ENCODE peak calls at places on chromosomes 3 and 15, in six cellular contexts. One of them, this sample, is unnamed.

GRCh38 chr3:23055733-23056376 is 147.3 kb upstream of the UBE2E2 start:
- DNase-seq in NCI-H1694: no peak
- DNase-seq in AG20443: peak
- DNase-seq in C1 segment of cervical spinal cord: no peak
- DNase-seq in Daoy: peak
- DNase-seq in NAMALWA: no peak
- DNase-seq in this sample: no peak

GRCh38 chr15:95492388-95493070 is 838.0 kb upstream of the NR2F2 start:
- DNase-seq in NCI-H1694: no peak
- DNase-seq in AG20443: no peak
- DNase-seq in C1 segment of cervical spinal cord: no peak
- DNase-seq in Daoy: no peak
- DNase-seq in NAMALWA: no peak
- DNase-seq in this sample: no peak

GRCh38 chr3:9884555-9885165 is 4.6 kb upstream of the CIDEC start:
- DNase-seq in NCI-H1694: no peak
- DNase-seq in AG20443: peak
- DNase-seq in C1 segment of cervical spinal cord: no peak
- DNase-seq in Daoy: peak
- DNase-seq in NAMALWA: no peak
- DNase-seq in this sample: no peak

GRCh38 chr15:58064119-58065010 is 1.1 kb downstream of the ALDH1A2 start:
- DNase-seq in NCI-H1694: no peak
- DNase-seq in AG20443: no peak
- DNase-seq in C1 segment of cervical spinal cord: no peak
- DNase-seq in Daoy: no peak
- DNase-seq in NAMALWA: no peak
- DNase-seq in this sample: no peak

GRCh38 chr15:50134524-50135024 is 15.5 kb upstream of the ATP8B4 start:
- DNase-seq in NCI-H1694: no peak
- DNase-seq in AG20443: peak
- DNase-seq in C1 segment of cervical spinal cord: no peak
- DNase-seq in Daoy: peak
- DNase-seq in NAMALWA: no peak
- DNase-seq in this sample: no peak

GRCh38 chr3:71345429-71346027 is 238.0 kb downstream of the FOXP1 start:
- DNase-seq in NCI-H1694: no peak
- DNase-seq in AG20443: peak
- DNase-seq in C1 segment of cervical spinal cord: no peak
- DNase-seq in Daoy: no peak
- DNase-seq in NAMALWA: no peak
- DNase-seq in this sample: no peak

GRCh38 chr3:155428558-155428957 is 135.1 kb upstream of the STRIT1 start:
- DNase-seq in NCI-H1694: no peak
- DNase-seq in AG20443: peak
- DNase-seq in C1 segment of cervical spinal cord: no peak
- DNase-seq in Daoy: no peak
- DNase-seq in NAMALWA: no peak
- DNase-seq in this sample: no peak

GRCh38 chr3:197463279-197463678 is 92.5 kb downstream of the BDH1 start:
- DNase-seq in NCI-H1694: no peak
- DNase-seq in AG20443: no peak
- DNase-seq in C1 segment of cervical spinal cord: no peak
- DNase-seq in Daoy: no peak
- DNase-seq in NAMALWA: no peak
- DNase-seq in this sample: no peak

GRCh38 chr3:101549473-101549872 is 12.2 kb upstream of the TRMT10C start:
- DNase-seq in NCI-H1694: no peak
- DNase-seq in AG20443: no peak
- DNase-seq in C1 segment of cervical spinal cord: no peak
- DNase-seq in Daoy: no peak
- DNase-seq in NAMALWA: no peak
- DNase-seq in this sample: no peak

GRCh38 chr3:16759227-16759903 is 125.4 kb upstream of the PLCL2 start:
- DNase-seq in NCI-H1694: no peak
- DNase-seq in AG20443: no peak
- DNase-seq in C1 segment of cervical spinal cord: no peak
- DNase-seq in Daoy: no peak
- DNase-seq in NAMALWA: no peak
- DNase-seq in this sample: no peak

GRCh38 chr3:189276481-189277190 is 104.9 kb downstream of the TPRG1 start:
- DNase-seq in NCI-H1694: peak
- DNase-seq in AG20443: peak
- DNase-seq in C1 segment of cervical spinal cord: no peak
- DNase-seq in Daoy: peak
- DNase-seq in NAMALWA: peak
- DNase-seq in this sample: no peak

GRCh38 chr3:158802399-158803023 is 657 bp downstream of the MFSD1 start:
- DNase-seq in NCI-H1694: no peak
- DNase-seq in AG20443: no peak
- DNase-seq in C1 segment of cervical spinal cord: no peak
- DNase-seq in Daoy: no peak
- DNase-seq in NAMALWA: peak
- DNase-seq in this sample: no peak

GRCh38 chr3:160458151-160458550 is 8.6 kb upstream of the TRIM59 start:
- DNase-seq in NCI-H1694: no peak
- DNase-seq in AG20443: no peak
- DNase-seq in C1 segment of cervical spinal cord: no peak
- DNase-seq in Daoy: no peak
- DNase-seq in NAMALWA: no peak
- DNase-seq in this sample: no peak

GRCh38 chr15:89329329-89330084 is 5.1 kb downstream of the POLG start:
- DNase-seq in NCI-H1694: no peak
- DNase-seq in AG20443: no peak
- DNase-seq in C1 segment of cervical spinal cord: no peak
- DNase-seq in Daoy: no peak
- DNase-seq in NAMALWA: no peak
- DNase-seq in this sample: no peak

GRCh38 chr3:171842864-171843511 is at the start of gene TMEM212:
- DNase-seq in NCI-H1694: no peak
- DNase-seq in AG20443: peak
- DNase-seq in C1 segment of cervical spinal cord: no peak
- DNase-seq in Daoy: peak
- DNase-seq in NAMALWA: no peak
- DNase-seq in this sample: no peak

GRCh38 chr15:39685999-39686613 is 96.5 kb downstream of the FSIP1 start:
- DNase-seq in NCI-H1694: peak
- DNase-seq in AG20443: peak
- DNase-seq in C1 segment of cervical spinal cord: no peak
- DNase-seq in Daoy: peak
- DNase-seq in NAMALWA: peak
- DNase-seq in this sample: peak

GRCh38 chr3:86708908-86709307 is 282.0 kb downstream of the VGLL3 start:
- DNase-seq in NCI-H1694: no peak
- DNase-seq in AG20443: no peak
- DNase-seq in C1 segment of cervical spinal cord: no peak
- DNase-seq in Daoy: no peak
- DNase-seq in NAMALWA: no peak
- DNase-seq in this sample: no peak

GRCh38 chr3:12934431-12934830 is 93.1 kb upstream of the RPL32 start:
- DNase-seq in NCI-H1694: no peak
- DNase-seq in AG20443: peak
- DNase-seq in C1 segment of cervical spinal cord: no peak
- DNase-seq in Daoy: peak
- DNase-seq in NAMALWA: no peak
- DNase-seq in this sample: no peak

GRCh38 chr15:94286581-94286980 is 55.2 kb downstream of the MCTP2 start:
- DNase-seq in NCI-H1694: no peak
- DNase-seq in AG20443: no peak
- DNase-seq in C1 segment of cervical spinal cord: no peak
- DNase-seq in Daoy: peak
- DNase-seq in NAMALWA: peak
- DNase-seq in this sample: no peak

GRCh38 chr3:156160653-156161052 is 40.3 kb downstream of the KCNAB1 start:
- DNase-seq in NCI-H1694: peak
- DNase-seq in AG20443: no peak
- DNase-seq in C1 segment of cervical spinal cord: no peak
- DNase-seq in Daoy: peak
- DNase-seq in NAMALWA: peak
- DNase-seq in this sample: no peak

GRCh38 chr3:57691411-57692133 is 1.3 kb downstream of the DENND6A start:
- DNase-seq in NCI-H1694: no peak
- DNase-seq in AG20443: no peak
- DNase-seq in C1 segment of cervical spinal cord: no peak
- DNase-seq in Daoy: no peak
- DNase-seq in NAMALWA: peak
- DNase-seq in this sample: no peak

GRCh38 chr3:71875461-71875947 is 90.6 kb upstream of the PROK2 start:
- DNase-seq in NCI-H1694: peak
- DNase-seq in AG20443: peak
- DNase-seq in C1 segment of cervical spinal cord: peak
- DNase-seq in Daoy: peak
- DNase-seq in NAMALWA: peak
- DNase-seq in this sample: peak

GRCh38 chr15:58447244-58448010 is 15.6 kb downstream of the LIPC start:
- DNase-seq in NCI-H1694: no peak
- DNase-seq in AG20443: peak
- DNase-seq in C1 segment of cervical spinal cord: no peak
- DNase-seq in Daoy: peak
- DNase-seq in NAMALWA: no peak
- DNase-seq in this sample: no peak

GRCh38 chr3:71512000-71512399 is 71.5 kb downstream of the FOXP1 start:
- DNase-seq in NCI-H1694: no peak
- DNase-seq in AG20443: no peak
- DNase-seq in C1 segment of cervical spinal cord: no peak
- DNase-seq in Daoy: peak
- DNase-seq in NAMALWA: peak
- DNase-seq in this sample: no peak

GRCh38 chr3:13064964-13065363 is 8.3 kb downstream of the IQSEC1 start:
- DNase-seq in NCI-H1694: no peak
- DNase-seq in AG20443: no peak
- DNase-seq in C1 segment of cervical spinal cord: no peak
- DNase-seq in Daoy: peak
- DNase-seq in NAMALWA: no peak
- DNase-seq in this sample: no peak

GRCh38 chr15:35740761-35741160 is 194.8 kb upstream of the DPH6 start:
- DNase-seq in NCI-H1694: peak
- DNase-seq in AG20443: no peak
- DNase-seq in C1 segment of cervical spinal cord: no peak
- DNase-seq in Daoy: no peak
- DNase-seq in NAMALWA: no peak
- DNase-seq in this sample: no peak

GRCh38 chr3:97988784-97989568 is 16.7 kb upstream of the RIOX2 start:
- DNase-seq in NCI-H1694: no peak
- DNase-seq in AG20443: no peak
- DNase-seq in C1 segment of cervical spinal cord: no peak
- DNase-seq in Daoy: no peak
- DNase-seq in NAMALWA: no peak
- DNase-seq in this sample: no peak

GRCh38 chr3:194275231-194275671 is 75.9 kb downstream of the CPN2 start:
- DNase-seq in NCI-H1694: no peak
- DNase-seq in AG20443: no peak
- DNase-seq in C1 segment of cervical spinal cord: no peak
- DNase-seq in Daoy: peak
- DNase-seq in NAMALWA: peak
- DNase-seq in this sample: no peak

GRCh38 chr15:25051399-25052154 is 96.8 kb downstream of the SNRPN start:
- DNase-seq in NCI-H1694: no peak
- DNase-seq in AG20443: peak
- DNase-seq in C1 segment of cervical spinal cord: no peak
- DNase-seq in Daoy: no peak
- DNase-seq in NAMALWA: no peak
- DNase-seq in this sample: no peak

GRCh38 chr3:29936766-29937165 is 655.9 kb downstream of the RBMS3 start:
- DNase-seq in NCI-H1694: no peak
- DNase-seq in AG20443: no peak
- DNase-seq in C1 segment of cervical spinal cord: no peak
- DNase-seq in Daoy: no peak
- DNase-seq in NAMALWA: no peak
- DNase-seq in this sample: no peak